ENCODE peak calls at places on chromosome 17, in six cellular contexts. One of them, this sample, is unnamed.

GRCh38 chr17:40323731-40324650 is 15.0 kb downstream of the RARA start:
- DNase-seq in NCI-H1417 treated with DMSO at 0.1 percent for 48 hours: no peak
- DNase-seq in T-helper 9 cell: peak
- DNase-seq in NT2/D1: no peak
- DNase-seq in A549: no peak
- DNase-seq in tibial nerve: peak
- DNase-seq in this sample: no peak

GRCh38 chr17:975321-975982 is 4.1 kb downstream of the NXN start:
- DNase-seq in NCI-H1417 treated with DMSO at 0.1 percent for 48 hours: no peak
- DNase-seq in T-helper 9 cell: no peak
- DNase-seq in NT2/D1: no peak
- DNase-seq in A549: no peak
- DNase-seq in tibial nerve: no peak
- DNase-seq in this sample: no peak

GRCh38 chr17:57864273-57864672 is 14.4 kb upstream of the MRPS23 start:
- DNase-seq in NCI-H1417 treated with DMSO at 0.1 percent for 48 hours: no peak
- DNase-seq in T-helper 9 cell: no peak
- DNase-seq in NT2/D1: no peak
- DNase-seq in A549: no peak
- DNase-seq in tibial nerve: no peak
- DNase-seq in this sample: no peak

GRCh38 chr17:48129981-48130380 is 22.4 kb downstream of the SNX11 start:
- DNase-seq in NCI-H1417 treated with DMSO at 0.1 percent for 48 hours: no peak
- DNase-seq in T-helper 9 cell: no peak
- DNase-seq in NT2/D1: no peak
- DNase-seq in A549: no peak
- DNase-seq in tibial nerve: no peak
- DNase-seq in this sample: no peak

GRCh38 chr17:44389723-44390202 is 314 bp upstream of the ITGA2B start:
- DNase-seq in NCI-H1417 treated with DMSO at 0.1 percent for 48 hours: no peak
- DNase-seq in T-helper 9 cell: no peak
- DNase-seq in NT2/D1: no peak
- DNase-seq in A549: no peak
- DNase-seq in tibial nerve: no peak
- DNase-seq in this sample: no peak

GRCh38 chr17:72267601-72268000 is 146.8 kb downstream of the SOX9 start:
- DNase-seq in NCI-H1417 treated with DMSO at 0.1 percent for 48 hours: no peak
- DNase-seq in T-helper 9 cell: no peak
- DNase-seq in NT2/D1: no peak
- DNase-seq in A549: no peak
- DNase-seq in tibial nerve: no peak
- DNase-seq in this sample: no peak

GRCh38 chr17:47806913-47807255 is 14.7 kb downstream of the OSBPL7 start:
- DNase-seq in NCI-H1417 treated with DMSO at 0.1 percent for 48 hours: no peak
- DNase-seq in T-helper 9 cell: no peak
- DNase-seq in NT2/D1: no peak
- DNase-seq in A549: no peak
- DNase-seq in tibial nerve: no peak
- DNase-seq in this sample: no peak

GRCh38 chr17:43018932-43019331 is 3.3 kb downstream of the VAT1 start:
- DNase-seq in NCI-H1417 treated with DMSO at 0.1 percent for 48 hours: no peak
- DNase-seq in T-helper 9 cell: no peak
- DNase-seq in NT2/D1: no peak
- DNase-seq in A549: no peak
- DNase-seq in tibial nerve: no peak
- DNase-seq in this sample: no peak

GRCh38 chr17:76208120-76208519 is 32.2 kb downstream of the RNF157 start:
- DNase-seq in NCI-H1417 treated with DMSO at 0.1 percent for 48 hours: no peak
- DNase-seq in T-helper 9 cell: no peak
- DNase-seq in NT2/D1: no peak
- DNase-seq in A549: no peak
- DNase-seq in tibial nerve: no peak
- DNase-seq in this sample: no peak

GRCh38 chr17:48163809-48164208 is 56.2 kb downstream of the SNX11 start:
- DNase-seq in NCI-H1417 treated with DMSO at 0.1 percent for 48 hours: no peak
- DNase-seq in T-helper 9 cell: no peak
- DNase-seq in NT2/D1: no peak
- DNase-seq in A549: no peak
- DNase-seq in tibial nerve: no peak
- DNase-seq in this sample: no peak

GRCh38 chr17:76268015-76268749 is 3.0 kb downstream of the UBALD2 start:
- DNase-seq in NCI-H1417 treated with DMSO at 0.1 percent for 48 hours: no peak
- DNase-seq in T-helper 9 cell: peak
- DNase-seq in NT2/D1: no peak
- DNase-seq in A549: no peak
- DNase-seq in tibial nerve: peak
- DNase-seq in this sample: no peak

GRCh38 chr17:9004961-9005285 is 16.4 kb upstream of the NTN1 start:
- DNase-seq in NCI-H1417 treated with DMSO at 0.1 percent for 48 hours: no peak
- DNase-seq in T-helper 9 cell: no peak
- DNase-seq in NT2/D1: no peak
- DNase-seq in A549: no peak
- DNase-seq in tibial nerve: no peak
- DNase-seq in this sample: no peak

GRCh38 chr17:40319651-40320550 is 10.9 kb downstream of the RARA start:
- DNase-seq in NCI-H1417 treated with DMSO at 0.1 percent for 48 hours: no peak
- DNase-seq in T-helper 9 cell: peak
- DNase-seq in NT2/D1: no peak
- DNase-seq in A549: no peak
- DNase-seq in tibial nerve: no peak
- DNase-seq in this sample: no peak

GRCh38 chr17:17921192-17922082 is 50.8 kb downstream of the TOM1L2 start:
- DNase-seq in NCI-H1417 treated with DMSO at 0.1 percent for 48 hours: no peak
- DNase-seq in T-helper 9 cell: no peak
- DNase-seq in NT2/D1: peak
- DNase-seq in A549: peak
- DNase-seq in tibial nerve: no peak
- DNase-seq in this sample: no peak

GRCh38 chr17:3005696-3006095 is 57.7 kb downstream of the OR1D5 start:
- DNase-seq in NCI-H1417 treated with DMSO at 0.1 percent for 48 hours: no peak
- DNase-seq in T-helper 9 cell: no peak
- DNase-seq in NT2/D1: no peak
- DNase-seq in A549: no peak
- DNase-seq in tibial nerve: no peak
- DNase-seq in this sample: no peak

GRCh38 chr17:50060951-50061712 is 5.2 kb downstream of the ITGA3 start:
- DNase-seq in NCI-H1417 treated with DMSO at 0.1 percent for 48 hours: no peak
- DNase-seq in T-helper 9 cell: no peak
- DNase-seq in NT2/D1: no peak
- DNase-seq in A549: peak
- DNase-seq in tibial nerve: no peak
- DNase-seq in this sample: no peak

GRCh38 chr17:78351449-78352006 is 8.3 kb downstream of the SOCS3 start:
- DNase-seq in NCI-H1417 treated with DMSO at 0.1 percent for 48 hours: no peak
- DNase-seq in T-helper 9 cell: no peak
- DNase-seq in NT2/D1: no peak
- DNase-seq in A549: peak
- DNase-seq in tibial nerve: peak
- DNase-seq in this sample: peak

GRCh38 chr17:45749831-45750335 is 34.2 kb upstream of the CRHR1 start:
- DNase-seq in NCI-H1417 treated with DMSO at 0.1 percent for 48 hours: no peak
- DNase-seq in T-helper 9 cell: no peak
- DNase-seq in NT2/D1: no peak
- DNase-seq in A549: no peak
- DNase-seq in tibial nerve: no peak
- DNase-seq in this sample: no peak

GRCh38 chr17:77503916-77504651 is 363.3 kb downstream of the SEC14L1 start:
- DNase-seq in NCI-H1417 treated with DMSO at 0.1 percent for 48 hours: no peak
- DNase-seq in T-helper 9 cell: no peak
- DNase-seq in NT2/D1: no peak
- DNase-seq in A549: no peak
- DNase-seq in tibial nerve: no peak
- DNase-seq in this sample: peak